ENCODE peak calls at places on chromosomes 6 and 20, in six cellular contexts. G is pancreas, P is adrenal gland, D is suprapubic skin, E is mammary epithelial cell, A is heart left ventricle. K is an unnamed sample.
A peak's percentile ranks its signal among the peaks of the same experiment; 100 is the strongest.

GRCh38 chr6:107491791-107492674 is 2.1 kb downstream of the SOBP start:
- DNase-seq in G (no peak), P (peak; percentile 65), D (no peak), E (peak; percentile 70), A (peak; percentile 79), K (peak; percentile 64)

GRCh38 chr6:32387946-32388345 is 16.2 kb upstream of the TSBP1 start:
- DNase-seq in G (no peak), P (no peak), D (no peak), E (no peak), A (no peak), K (no peak)

GRCh38 chr6:105432797-105433196 is 29.9 kb upstream of the PREP start:
- DNase-seq in G (no peak), P (peak; percentile 63), D (no peak), E (peak; percentile 69), A (no peak), K (no peak)

GRCh38 chr20:57618091-57618765 is 2.0 kb downstream of the ZBP1 start:
- DNase-seq in G (no peak), P (no peak), D (no peak), E (peak; percentile 82), A (no peak), K (no peak)

GRCh38 chr6:20952605-20953004 is 418.3 kb downstream of the CDKAL1 start:
- DNase-seq in G (no peak), P (no peak), D (no peak), E (peak; percentile 87), A (no peak), K (no peak)

GRCh38 chr6:16472349-16473069 is 234.1 kb downstream of the GMPR start:
- DNase-seq in G (no peak), P (no peak), D (no peak), E (no peak), A (no peak), K (no peak)

GRCh38 chr6:155404937-155405336 is 50.7 kb downstream of the NOX3 start:
- DNase-seq in G (no peak), P (no peak), D (no peak), E (no peak), A (no peak), K (no peak)

GRCh38 chr20:56766528-56766927 is 137.4 kb downstream of the TFAP2C start:
- DNase-seq in G (no peak), P (no peak), D (no peak), E (no peak), A (no peak), K (no peak)

GRCh38 chr6:159691133-159691962 is 1.7 kb downstream of the SOD2 start:
- DNase-seq in G (peak; percentile 35), P (peak; percentile 51), D (no peak), E (peak; percentile 87), A (no peak), K (no peak)

GRCh38 chr20:53664121-53664520 is 70.5 kb upstream of the ZNF217 start:
- DNase-seq in G (no peak), P (no peak), D (no peak), E (no peak), A (no peak), K (no peak)

GRCh38 chr20:37903317-37904007 is 535 bp downstream of the VSTM2L start:
- DNase-seq in G (no peak), P (no peak), D (no peak), E (no peak), A (no peak), K (no peak)

GRCh38 chr6:52317841-52318581 is 33.5 kb upstream of the MCM3 start:
- DNase-seq in G (no peak), P (no peak), D (no peak), E (peak; percentile 35), A (no peak), K (no peak)

GRCh38 chr20:57585466-57586213 is 24.7 kb downstream of the PCK1 start:
- DNase-seq in G (no peak), P (no peak), D (no peak), E (no peak), A (no peak), K (no peak)

GRCh38 chr6:105991561-105992314 is 94.4 kb upstream of the PRDM1 start:
- DNase-seq in G (no peak), P (no peak), D (no peak), E (peak; percentile 53), A (no peak), K (peak; percentile 36)

DNA sequence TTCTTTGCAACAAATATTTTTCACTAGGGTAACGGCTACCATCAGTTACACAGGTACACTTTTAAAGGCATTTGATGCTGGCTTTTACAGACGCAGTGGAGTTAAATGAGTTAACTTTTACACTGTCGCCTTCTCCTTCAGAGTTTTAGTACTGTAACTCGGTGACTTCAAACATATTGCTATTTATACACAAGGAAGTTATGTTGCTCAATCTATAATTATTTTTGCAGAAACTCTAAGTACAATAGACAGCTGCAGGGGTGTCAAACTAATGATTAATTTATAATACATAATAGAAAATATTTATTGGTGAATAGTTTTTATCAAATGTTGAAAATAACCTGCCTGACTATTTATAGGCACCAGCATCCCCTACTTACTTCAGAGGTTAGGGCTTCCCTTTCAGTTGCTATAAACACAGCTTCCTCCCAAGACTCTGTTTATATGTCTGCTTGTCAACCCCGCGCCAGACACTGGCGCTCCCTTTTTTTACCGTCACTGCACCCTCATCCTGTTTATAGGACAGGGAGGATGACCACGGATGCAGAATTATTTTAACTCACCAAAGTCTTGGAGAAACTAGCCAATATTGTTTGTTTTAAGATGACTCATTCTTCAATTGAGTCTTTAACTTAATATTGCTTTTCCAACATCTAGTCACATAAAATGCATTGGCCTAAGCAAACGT is 225.1 kb downstream of the ALDH8A1 start:
- DNase-seq in G (no peak), P (no peak), D (no peak), E (no peak), A (peak; percentile 26), K (no peak)
- H3K4me1 ChIP-seq in G (no peaks in the 10 kb centered on the region), P (peaks cover 45% of the 10 kb centered on the region), D (peaks cover 43% of the 10 kb centered on the region), E (no peaks in the 10 kb centered on the region), A (peaks cover 17% of the 10 kb centered on the region), K (peaks cover 15% of the 10 kb centered on the region)

GRCh38 chr6:170292111-170292777 is 1.4 kb upstream of the DLL1 start:
- DNase-seq in G (no peak), P (no peak), D (no peak), E (no peak), A (no peak), K (no peak)
- H3K4me1 ChIP-seq in G (peaks cover 28% of the 10 kb centered on the region), P (peaks cover 55% of the 10 kb centered on the region), D (peaks cover 83% of the 10 kb centered on the region), E (peaks cover 39% of the 10 kb centered on the region), A (peaks cover 31% of the 10 kb centered on the region), K (peaks cover 29% of the 10 kb centered on the region)

GRCh38 chr20:25033250-25033940 is 24.5 kb downstream of the ACSS1 start:
- DNase-seq in G (no peak), P (no peak), D (no peak), E (no peak), A (no peak), K (no peak)
- H3K4me1 ChIP-seq in G (peaks cover 54% of the 10 kb centered on the region), P (peaks cover 42% of the 10 kb centered on the region), D (peaks cover 56% of the 10 kb centered on the region), E (peaks cover 16% of the 10 kb centered on the region), A (peaks cover 61% of the 10 kb centered on the region), K (peaks cover 27% of the 10 kb centered on the region)

GRCh38 chr6:44250067-44250717 is 3.3 kb downstream of the HSP90AB1 start:
- DNase-seq in G (no peak), P (no peak), D (no peak), E (no peak), A (no peak), K (no peak)

GRCh38 chr6:44250718-44251123 is 3.8 kb downstream of the HSP90AB1 start:
- DNase-seq in G (no peak), P (no peak), D (no peak), E (no peak), A (no peak), K (no peak)

GRCh38 chr6:44248579-44248978 is 1.7 kb downstream of the HSP90AB1 start:
- DNase-seq in G (no peak), P (no peak), D (no peak), E (no peak), A (no peak), K (no peak)

GRCh38 chr6:44247338-44248302 is 719 bp downstream of the HSP90AB1 start:
- DNase-seq in G (peak; percentile 85), P (peak; percentile 90), D (no peak), E (peak; percentile 62), A (peak; percentile 87), K (peak; percentile 68)

GRCh38 chr6:44249082-44249748 is 2.3 kb downstream of the HSP90AB1 start:
- DNase-seq in G (no peak), P (no peak), D (no peak), E (no peak), A (no peak), K (peak; percentile 19)
- H3K4me1 ChIP-seq in G (peaks cover 17% of the 10 kb centered on the region), P (peaks cover 44% of the 10 kb centered on the region), D (peaks cover 43% of the 10 kb centered on the region), E (peaks cover 41% of the 10 kb centered on the region), A (no peaks in the 10 kb centered on the region), K (peaks cover 16% of the 10 kb centered on the region)

GRCh38 chr6:148395583-148396101 is 53.0 kb downstream of the SASH1 start:
- DNase-seq in G (no peak), P (no peak), D (no peak), E (no peak), A (peak; percentile 55), K (no peak)
- H3K4me1 ChIP-seq in G (peaks cover 5% of the 10 kb centered on the region), P (peaks cover 5% of the 10 kb centered on the region), D (peaks cover 13% of the 10 kb centered on the region), E (peaks cover 11% of the 10 kb centered on the region), A (peaks cover 24% of the 10 kb centered on the region), K (peaks cover 2% of the 10 kb centered on the region)

GRCh38 chr6:3336066-3336786 is 77.5 kb downstream of the PSMG4 start:
- DNase-seq in G (no peak), P (no peak), D (no peak), E (no peak), A (no peak), K (no peak)

GRCh38 chr6:3335169-3335568 is 76.4 kb downstream of the PSMG4 start:
- DNase-seq in G (no peak), P (no peak), D (no peak), E (no peak), A (no peak), K (no peak)

GRCh38 chr6:3337521-3338350 is 79.0 kb downstream of the PSMG4 start:
- DNase-seq in G (no peak), P (peak; percentile 63), D (no peak), E (no peak), A (no peak), K (no peak)

GRCh38 chr6:3334579-3334978 is 75.8 kb downstream of the PSMG4 start:
- DNase-seq in G (peak; percentile 95), P (peak; percentile 85), D (no peak), E (no peak), A (no peak), K (no peak)

GRCh38 chr6:3336859-3337515 is 78.2 kb downstream of the PSMG4 start:
- DNase-seq in G (no peak), P (no peak), D (no peak), E (no peak), A (no peak), K (no peak)
- H3K4me1 ChIP-seq in G (peaks cover 58% of the 10 kb centered on the region), P (peaks cover 50% of the 10 kb centered on the region), D (peaks cover 11% of the 10 kb centered on the region), E (no peaks in the 10 kb centered on the region), A (peaks cover 5% of the 10 kb centered on the region), K (peaks cover 3% of the 10 kb centered on the region)